ENCODE peak calls at places on chromosomes 12 and 14, in seven cellular contexts. One of them, this sample, is unnamed.
A peak's percentile ranks its signal among the peaks of the same experiment; 100 is the strongest.

GRCh38 chr12:51872689-51872981 is 15.3 kb upstream of the ANKRD33 start:
- DNase-seq in AG09309: no peak
- DNase-seq in WTC11: no peak
- DNase-seq in PC-3: no peak
- DNase-seq in effector memory CD4-positive, alpha-beta T cell: no peak
- DNase-seq in small intestine: no peak
- DNase-seq in memory B cell: no peak
- DNase-seq in this sample: no peak

GRCh38 chr12:124964251-124964650 is 24.7 kb downstream of the DHX37 start:
- DNase-seq in PC-3: no peak
- DNase-seq in WTC11: no peak
- DNase-seq in AG09309: no peak
- DNase-seq in memory B cell: no peak
- DNase-seq in effector memory CD4-positive, alpha-beta T cell: no peak
- DNase-seq in small intestine: no peak
- DNase-seq in this sample: no peak

GRCh38 chr14:93959239-93960107 is 16.9 kb downstream of the ASB2 start:
- DNase-seq in AG09309: peak; percentile 53
- DNase-seq in effector memory CD4-positive, alpha-beta T cell: peak; percentile 95
- DNase-seq in WTC11: no peak
- DNase-seq in memory B cell: peak; percentile 86
- DNase-seq in PC-3: peak; percentile 95
- DNase-seq in small intestine: peak; percentile 56
- DNase-seq in this sample: peak; percentile 95

GRCh38 chr14:53542692-53543091 is 389.6 kb upstream of the DDHD1 start:
- DNase-seq in memory B cell: no peak
- DNase-seq in PC-3: peak; percentile 75
- DNase-seq in WTC11: no peak
- DNase-seq in small intestine: no peak
- DNase-seq in effector memory CD4-positive, alpha-beta T cell: no peak
- DNase-seq in AG09309: no peak
- DNase-seq in this sample: no peak

GRCh38 chr12:124359671-124360581 is 65.0 kb downstream of the RFLNA start:
- DNase-seq in AG09309: no peak
- DNase-seq in effector memory CD4-positive, alpha-beta T cell: no peak
- DNase-seq in memory B cell: no peak
- DNase-seq in PC-3: peak; percentile 49
- DNase-seq in small intestine: peak; percentile 91
- DNase-seq in WTC11: no peak
- DNase-seq in this sample: no peak

GRCh38 chr14:72788972-72789728 is 104.8 kb downstream of the DPF3 start:
- DNase-seq in AG09309: no peak
- DNase-seq in memory B cell: no peak
- DNase-seq in small intestine: no peak
- DNase-seq in PC-3: no peak
- DNase-seq in WTC11: no peak
- DNase-seq in effector memory CD4-positive, alpha-beta T cell: no peak
- DNase-seq in this sample: no peak

GRCh38 chr12:49518914-49519573 is 19.8 kb upstream of the KCNH3 start:
- DNase-seq in memory B cell: no peak
- DNase-seq in PC-3: peak; percentile 23
- DNase-seq in small intestine: no peak
- DNase-seq in effector memory CD4-positive, alpha-beta T cell: no peak
- DNase-seq in AG09309: no peak
- DNase-seq in WTC11: no peak
- DNase-seq in this sample: no peak

GRCh38 chr12:105018001-105018400 is 31.9 kb downstream of the NOPCHAP1 start:
- DNase-seq in memory B cell: no peak
- DNase-seq in effector memory CD4-positive, alpha-beta T cell: no peak
- DNase-seq in WTC11: no peak
- DNase-seq in small intestine: no peak
- DNase-seq in PC-3: no peak
- DNase-seq in AG09309: no peak
- DNase-seq in this sample: no peak

GRCh38 chr12:30796508-30796780 is 41.7 kb upstream of the CAPRIN2 start:
- DNase-seq in effector memory CD4-positive, alpha-beta T cell: no peak
- DNase-seq in small intestine: no peak
- DNase-seq in memory B cell: no peak
- DNase-seq in PC-3: peak; percentile 58
- DNase-seq in WTC11: peak; percentile 70
- DNase-seq in AG09309: no peak
- DNase-seq in this sample: no peak

GRCh38 chr12:60393093-60393492 is 797.3 kb downstream of the SLC16A7 start:
- DNase-seq in effector memory CD4-positive, alpha-beta T cell: no peak
- DNase-seq in WTC11: no peak
- DNase-seq in memory B cell: no peak
- DNase-seq in PC-3: no peak
- DNase-seq in small intestine: no peak
- DNase-seq in AG09309: no peak
- DNase-seq in this sample: no peak

This sample was measured in T-helper 22 cell.